ENCODE peak calls at places on chromosomes 2 and 18, in nine cellular contexts. Q is NCI-H1092 treated with DMSO at 0.1 percent for 48 hours, W is T-helper 9 cell, D is A549, Z is body of pancreas, E is thoracic aorta, S is NCI-H187 treated with DMSO at 0.1 percent for 48 hours, O is COR-L47, V is brain pericyte. I is an unnamed sample.

GRCh38 chr2:166439078-166439477 is 55.0 kb downstream of the SCN7A start:
- DNase-seq in S (no peak), E (no peak), D (no peak), V (no peak), Z (no peak), O (no peak), Q (no peak), W (no peak), I (no peak)

GRCh38 chr18:46672062-46672970 is 15.3 kb upstream of the LOXHD1 start:
- DNase-seq in W (no peak), E (no peak), S (no peak), D (no peak), Q (no peak), V (no peak), O (no peak), Z (no peak), I (no peak)

GRCh38 chr2:65450395-65450794 is 18.0 kb upstream of the SPRED2 start:
- DNase-seq in Z (no peak), Q (no peak), S (no peak), W (no peak), E (no peak), O (no peak), D (no peak), V (no peak), I (no peak)

GRCh38 chr2:23436346-23437099 is 51.5 kb downstream of the KLHL29 start:
- DNase-seq in W (no peak), E (no peak), Z (no peak), D (no peak), O (no peak), S (no peak), Q (no peak), V (no peak), I (no peak)

GRCh38 chr2:189581354-189582139 is 961 bp upstream of the SLC40A1 start:
- DNase-seq in O (no peak), V (no peak), Z (peak; percentile 56), D (no peak), Q (peak; percentile 26), E (no peak), W (peak; percentile 2), S (no peak), I (no peak)

GRCh38 chr2:217270801-217271121 is 410.9 kb upstream of the TNP1 start:
- DNase-seq in Q (no peak), E (no peak), V (no peak), S (no peak), W (no peak), D (no peak), Z (no peak), O (no peak), I (no peak)

GRCh38 chr2:100237046-100237615 is 85.2 kb downstream of the LONRF2 start:
- DNase-seq in E (no peak), Q (no peak), V (no peak), D (no peak), W (no peak), S (no peak), O (no peak), Z (no peak), I (no peak)

GRCh38 chr18:11791131-11791530 is 60.1 kb upstream of the CHMP1B start:
- DNase-seq in Z (no peak), D (no peak), E (no peak), O (no peak), W (no peak), Q (no peak), S (no peak), V (no peak), I (no peak)

GRCh38 chr2:112151701-112152440 is 13.7 kb downstream of the FBLN7 start:
- DNase-seq in E (no peak), W (no peak), O (no peak), Z (no peak), S (no peak), V (no peak), Q (no peak), D (no peak), I (no peak)

GRCh38 chr2:177554365-177554764 is 161.8 kb downstream of the AGPS start:
- DNase-seq in S (no peak), Z (no peak), D (no peak), O (no peak), W (no peak), V (no peak), Q (no peak), E (no peak), I (no peak)

GRCh38 chr2:85743304-85743978 is 10.3 kb upstream of the ATOH8 start:
- DNase-seq in V (no peak), E (no peak), Q (no peak), O (no peak), D (no peak), Z (peak; percentile 61), S (no peak), W (no peak), I (no peak)

GRCh38 chr2:3571284-3571683 is 3.8 kb upstream of the RPS7 start:
- DNase-seq in S (no peak), W (no peak), Q (no peak), D (no peak), V (no peak), E (no peak), O (no peak), Z (no peak), I (no peak)

I was measured in tibial nerve.